ENCODE peak calls at places on chromosome 18, in five cellular contexts. P, O, Q, A and L are unnamed samples.

GRCh38 chr18:41378628-41379027 is 576.4 kb upstream of the PIK3C3 start:
- DNase-seq in O (no peak), Q (no peak), P (no peak), A (peak; percentile 2), L (no peak)

GRCh38 chr18:62863629-62864028 is 148.3 kb downstream of the PHLPP1 start:
- DNase-seq in Q (no peak), A (no peak), O (no peak), P (no peak), L (no peak)

GRCh38 chr18:56322403-56322802 is 316.0 kb downstream of the TXNL1 start:
- DNase-seq in O (no peak), Q (no peak), A (no peak), P (no peak), L (peak; percentile 50)

GRCh38 chr18:1541478-1541877 is 636.8 kb downstream of the ADCYAP1 start:
- DNase-seq in P (no peak), O (no peak), A (no peak), Q (no peak), L (no peak)

GRCh38 chr18:48488388-48488850 is 50.4 kb upstream of the CTIF start:
- DNase-seq in A (peak; percentile 69), Q (no peak), O (no peak), P (peak; percentile 88), L (peak; percentile 42)

GRCh38 chr18:58103339-58103930 is 59.4 kb downstream of the NEDD4L start:
- DNase-seq in O (no peak), A (no peak), P (no peak), Q (no peak), L (no peak)

GRCh38 chr18:22391571-22392359 is 25.9 kb downstream of the CTAGE1 start:
- DNase-seq in P (peak; percentile 78), A (no peak), Q (peak; percentile 59), O (no peak), L (no peak)

GRCh38 chr18:11324956-11325873 is 175.8 kb upstream of the PIEZO2 start:
- DNase-seq in A (no peak), O (no peak), Q (no peak), P (no peak), L (no peak)

GRCh38 chr18:38887671-38888020 is 1322.0 kb upstream of the CELF4 start:
- DNase-seq in P (no peak), O (no peak), A (no peak), Q (no peak), L (no peak)

GRCh38 chr18:46407471-46408166 is 249.4 kb downstream of the LOXHD1 start:
- DNase-seq in A (no peak), O (no peak), Q (no peak), P (no peak), L (no peak)

GRCh38 chr18:79609021-79609461 is 70.6 kb upstream of the CTDP1 start:
- DNase-seq in Q (no peak), O (no peak), P (no peak), A (no peak), L (peak; percentile 26)

GRCh38 chr18:26356045-26356785 is 130.0 kb downstream of the TAF4B start:
- DNase-seq in O (no peak), Q (no peak), P (no peak), A (no peak), L (no peak)

GRCh38 chr18:61741881-61742280 is 150.9 kb downstream of the RNF152 start:
- DNase-seq in O (no peak), Q (no peak), P (no peak), A (no peak), L (no peak)

GRCh38 chr18:39801010-39801409 is 2154.0 kb upstream of the PIK3C3 start:
- DNase-seq in Q (no peak), O (no peak), A (no peak), P (no peak), L (no peak)

GRCh38 chr18:62432176-62432575 is 90.6 kb upstream of the ZCCHC2 start:
- DNase-seq in Q (no peak), P (no peak), A (no peak), O (no peak), L (no peak)

GRCh38 chr18:69897397-69898108 is 50.1 kb downstream of the CD226 start:
- DNase-seq in Q (peak; percentile 55), A (no peak), O (no peak), P (no peak), L (no peak)

GRCh38 chr18:678482-679182 is 21.2 kb downstream of the TYMS start:
- DNase-seq in A (no peak), P (no peak), O (no peak), Q (no peak), L (no peak)

GRCh38 chr18:35828591-35828990 is 143.9 kb upstream of the RMP24 start:
- DNase-seq in P (no peak), Q (no peak), A (no peak), O (no peak), L (no peak)

GRCh38 chr18:48926420-48926857 is 24.3 kb downstream of the SMAD7 start:
- DNase-seq in Q (no peak), A (no peak), O (no peak), P (peak; percentile 84), L (no peak)

GRCh38 chr18:33578371-33579146 is 540 bp downstream of the ASXL3 start:
- DNase-seq in O (no peak), P (peak; percentile 45), Q (no peak), A (peak; percentile 5), L (peak; percentile 57)
- H3K4me3 ChIP-seq in O (no peak overlapping the region), P (peak overlapping the region; percentile 39), Q (no peak overlapping the region), A (peak overlapping the region; percentile 27), L (peak overlapping the region; percentile 56)

GRCh38 chr18:77082316-77082715 is 50.3 kb downstream of the MBP start:
- DNase-seq in O (no peak), Q (no peak), A (no peak), P (no peak), L (no peak)

GRCh38 chr18:77081387-77081773 is 51.2 kb downstream of the MBP start:
- DNase-seq in O (no peak), Q (no peak), A (no peak), P (no peak), L (no peak)

GRCh38 chr18:77078671-77079070 is 53.9 kb downstream of the MBP start:
- DNase-seq in Q (no peak), P (no peak), O (no peak), A (no peak), L (no peak)

GRCh38 chr18:77079088-77079487 is 53.5 kb downstream of the MBP start:
- DNase-seq in A (no peak), Q (no peak), P (no peak), O (no peak), L (no peak)

DNA sequence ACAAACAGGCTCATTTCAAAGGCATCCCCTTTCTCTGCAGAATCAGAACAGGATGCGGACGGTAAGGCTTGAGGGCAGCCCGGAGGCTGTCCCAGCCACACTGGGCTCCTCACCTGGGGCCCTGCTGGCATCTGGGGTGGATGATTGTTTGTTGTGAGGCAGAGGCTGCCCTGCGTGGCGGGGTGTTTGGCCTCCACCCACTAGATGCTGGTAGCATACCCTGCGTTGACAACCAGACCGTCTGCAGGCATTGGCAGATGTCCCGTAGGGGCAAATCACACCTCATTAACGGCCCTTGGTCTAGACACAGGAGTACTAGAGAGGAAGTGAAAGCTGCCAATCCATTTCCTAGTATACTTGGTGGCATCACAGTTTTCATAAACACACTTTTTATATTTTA is 52.3 kb downstream of the MBP start:
- DNase-seq in O (no peak), A (no peak), Q (no peak), P (no peak), L (no peak)
- H3K4me3 ChIP-seq in O (peak overlapping the region; percentile 32), A (no peak overlapping the region), Q (no peak overlapping the region), P (no peak overlapping the region), L (no peak overlapping the region)

DNA sequence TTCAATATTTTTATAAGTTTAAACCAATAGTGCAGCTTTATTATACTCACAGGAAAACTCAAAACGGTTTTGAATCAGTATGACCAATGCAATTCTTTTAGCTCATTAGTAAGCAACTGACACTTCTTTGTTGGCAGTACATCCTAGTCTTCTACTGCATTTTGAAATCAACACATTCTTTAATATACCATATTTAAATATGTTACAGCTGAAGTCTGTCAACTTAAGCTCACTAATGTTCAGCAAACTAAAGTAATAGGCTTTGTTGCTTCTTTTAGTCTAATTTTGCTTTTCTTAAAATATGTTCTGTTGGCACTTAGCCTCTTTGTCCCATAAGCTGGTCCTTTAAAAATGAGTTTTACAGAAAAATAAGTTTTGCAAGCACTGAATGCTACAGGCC is 55.4 kb upstream of the CCBE1 start:
- DNase-seq in P (no peak), A (no peak), O (no peak), Q (no peak), L (no peak)
- H3K4me3 ChIP-seq in P (no peak overlapping the region), A (no peak overlapping the region), O (no peak overlapping the region), Q (no peak overlapping the region), L (no peak overlapping the region)

DNA sequence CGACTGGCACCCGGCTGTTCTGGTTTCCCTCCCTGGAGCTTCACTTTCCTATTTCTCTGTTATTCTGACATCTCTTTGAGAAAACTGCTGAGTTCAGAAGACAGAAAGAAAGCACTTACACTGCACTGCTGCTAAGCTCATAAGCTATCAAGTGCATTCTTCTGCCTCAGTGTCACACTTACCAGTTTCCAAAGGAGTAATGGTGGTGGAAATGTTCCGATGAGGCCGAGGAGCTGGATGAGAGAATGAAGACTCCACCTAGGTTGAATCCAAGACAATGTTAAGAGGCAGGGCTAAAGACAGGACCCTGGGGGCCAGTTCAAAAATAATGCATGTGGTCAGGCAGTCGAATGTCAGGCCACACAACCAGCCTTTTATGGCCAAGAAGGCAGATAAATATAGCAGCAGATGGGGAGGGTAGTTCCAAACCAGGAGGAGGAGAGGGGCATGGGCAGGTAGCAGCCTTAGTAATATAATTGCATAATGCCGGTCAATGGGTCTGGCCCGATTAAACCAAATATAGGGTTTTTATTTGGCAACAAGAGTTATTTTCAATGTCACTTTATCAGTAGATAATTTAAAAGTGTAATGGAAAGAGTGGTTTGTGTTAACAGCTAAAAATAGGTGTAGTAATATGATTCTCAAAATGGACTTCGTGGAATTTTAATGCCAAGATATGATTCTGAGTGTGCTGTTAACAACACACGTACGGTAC is at the start of gene MYOM1:
- DNase-seq in A (no peak), P (no peak), Q (no peak), O (no peak), L (no peak)
- H3K4me3 ChIP-seq in A (no peak within 1 kb of the TSS), P (no peak within 1 kb of the TSS), Q (no peak within 1 kb of the TSS), O (no peak within 1 kb of the TSS), L (peak within 1 kb of the TSS; percentile 79)

GRCh38 chr18:9106094-9106493 is 3.6 kb downstream of the NDUFV2 start:
- DNase-seq in O (no peak), P (no peak), A (no peak), Q (no peak), L (no peak)
- H3K4me3 ChIP-seq in O (peak overlapping the region; percentile 98), P (no peak overlapping the region), A (no peak overlapping the region), Q (no peak overlapping the region), L (peak overlapping the region; percentile 93)